ENCODE peak calls at places on chromosome 1, in five cellular contexts. Z is tibial artery, E is testis, X is heart left ventricle, A is left ventricle myocardium inferior. I is an unnamed sample. For H3K36me3, the result is how much of the 10 kb centered on the place peaks cover.

GRCh38 chr1:210332719-210333398 is 4.2 kb downstream of the HHAT start:
- DNase-seq in Z (no peak), E (no peak), X (no peak), A (no peak), I (no peak)

GRCh38 chr1:1250828-1251284 is 4.3 kb upstream of the C1QTNF12 start:
- DNase-seq in Z (no peak), E (no peak), X (no peak), A (no peak), I (no peak)

GRCh38 chr1:3652538-3653285 is 396 bp downstream of the TP73 start:
- DNase-seq in Z (no peak), E (no peak), X (no peak), A (no peak), I (peak)

GRCh38 chr1:163535807-163536206 is 214.1 kb downstream of the NUF2 start:
- DNase-seq in Z (no peak), E (no peak), X (no peak), A (no peak), I (no peak)

GRCh38 chr1:64733576-64734288 is 11.1 kb upstream of the RAVER2 start:
- DNase-seq in Z (no peak), E (no peak), X (no peak), A (no peak), I (no peak)

GRCh38 chr1:28518000-28518744 is 12.3 kb downstream of the RCC1 start:
- DNase-seq in Z (peak), E (peak), X (peak), A (peak), I (peak)

GRCh38 chr1:59328353-59328752 is 31.5 kb downstream of the FGGY start:
- DNase-seq in Z (no peak), E (no peak), X (no peak), A (no peak), I (no peak)

GRCh38 chr1:39666772-39667171 is 5.1 kb downstream of the NT5C1A start:
- DNase-seq in Z (no peak), E (no peak), X (no peak), A (no peak), I (no peak)

GRCh38 chr1:234605983-234606730 is 3.8 kb downstream of the IRF2BP2 start:
- DNase-seq in Z (no peak), E (no peak), X (peak), A (peak), I (no peak)

GRCh38 chr1:168223261-168223660 is 2.5 kb upstream of the SFT2D2 start:
- DNase-seq in Z (no peak), E (no peak), X (no peak), A (no peak), I (no peak)

DNA sequence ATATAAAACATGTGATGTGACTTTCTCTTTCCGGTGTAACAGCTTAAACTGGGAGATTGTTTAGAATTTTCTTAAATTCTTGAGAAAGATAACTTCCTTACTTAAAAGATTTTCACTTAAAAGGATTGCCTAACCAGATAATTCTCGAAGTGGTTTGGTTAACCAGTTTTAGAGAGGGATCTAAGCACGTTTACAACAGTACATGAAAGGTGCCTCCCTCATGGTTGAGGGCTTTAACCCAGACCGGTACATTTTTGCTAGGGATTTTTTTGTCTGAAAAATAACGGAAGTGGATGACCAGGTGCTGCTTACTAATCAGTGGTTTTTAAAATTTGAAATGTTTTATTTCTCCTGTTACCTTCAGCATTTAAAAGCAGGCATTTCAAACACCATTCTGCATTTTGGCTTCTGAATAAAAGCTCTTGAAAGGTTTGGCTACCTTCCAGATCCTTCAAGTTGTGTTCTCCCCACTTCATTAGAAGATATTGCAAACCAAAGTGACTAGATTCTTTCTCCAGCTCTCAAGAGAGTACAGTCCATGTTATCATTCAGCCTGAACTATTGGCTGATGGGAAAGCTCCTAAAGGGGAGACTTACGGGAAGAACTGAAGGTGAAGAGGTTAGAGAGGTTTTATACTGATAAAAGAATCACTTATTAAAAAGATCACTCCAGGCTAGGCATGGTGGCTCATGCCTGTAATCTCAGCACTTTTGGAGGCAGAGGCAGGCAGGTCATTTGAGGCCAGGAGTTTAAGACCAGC is 12.8 kb downstream of the S100PBP start:
- DNase-seq in Z (no peak), E (no peak), X (no peak), A (no peak), I (no peak)
- H3K36me3 ChIP-seq in Z (half or more), E (under half), X (under half), A (half or more), I (half or more)

DNA sequence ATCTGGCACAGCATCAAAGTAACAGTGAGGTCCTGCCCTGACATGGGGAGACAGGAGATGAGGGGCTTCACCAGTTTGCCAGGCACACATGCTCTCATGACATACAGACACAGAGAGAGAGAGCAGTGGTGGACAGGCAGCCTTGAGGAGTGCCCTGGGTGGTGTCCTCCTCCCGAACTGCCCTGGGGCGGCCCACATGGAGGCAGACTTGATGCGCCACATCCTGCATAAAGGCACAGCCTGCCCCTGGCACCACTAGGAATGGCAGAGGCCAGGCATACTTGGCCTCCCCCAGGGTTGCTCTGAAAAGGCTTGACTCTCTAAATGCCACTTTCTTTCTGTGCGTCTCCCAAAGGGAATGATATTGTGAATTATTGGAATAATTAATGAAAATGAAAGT is 67.5 kb downstream of the SPAG17 start:
- DNase-seq in Z (no peak), E (no peak), X (no peak), A (no peak), I (no peak)
- H3K27ac ChIP-seq in Z (no peak), E (no peak), X (no peak), A (no peak), I (no peak)

GRCh38 chr1:154454391-154455120 is 47.5 kb upstream of the TDRD10 start:
- DNase-seq in Z (no peak), E (no peak), X (no peak), A (no peak), I (no peak)

GRCh38 chr1:154456631-154457030 is 45.4 kb upstream of the TDRD10 start:
- DNase-seq in Z (peak), E (no peak), X (no peak), A (no peak), I (no peak)

GRCh38 chr1:154453577-154454352 is 48.3 kb upstream of the TDRD10 start:
- DNase-seq in Z (no peak), E (no peak), X (no peak), A (no peak), I (no peak)

GRCh38 chr1:154448271-154448905 is 43.2 kb downstream of the IL6R start:
- DNase-seq in Z (no peak), E (no peak), X (no peak), A (no peak), I (no peak)

DNA sequence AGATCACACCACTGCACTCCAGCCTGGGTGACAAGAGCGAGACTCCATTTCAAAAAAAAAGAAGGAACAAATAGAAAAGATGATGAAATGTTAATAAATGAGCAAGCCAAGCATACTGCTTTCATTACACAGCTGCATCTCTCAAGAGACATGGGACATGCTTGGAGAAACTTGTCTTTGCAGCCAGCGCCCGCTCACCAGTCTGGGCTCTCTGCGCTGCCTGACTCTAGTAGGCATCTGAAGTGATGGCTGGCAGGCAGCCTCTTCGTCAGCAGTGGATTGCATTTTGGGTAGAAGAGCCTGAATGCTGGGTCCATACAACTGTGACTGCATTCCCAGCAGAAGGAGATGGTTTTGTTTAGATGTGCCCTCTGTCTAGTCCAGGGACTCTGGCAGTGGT is 48.0 kb downstream of the IL6R start:
- DNase-seq in Z (no peak), E (no peak), X (no peak), A (no peak), I (no peak)
- H3K36me3 ChIP-seq in Z (half or more), E (under half), X (under half), A (half or more), I (half or more)

GRCh38 chr1:8053878-8054567 is 27.9 kb upstream of the ERRFI1 start:
- DNase-seq in Z (no peak), E (no peak), X (no peak), A (no peak), I (no peak)

GRCh38 chr1:8051650-8052049 is 25.5 kb upstream of the ERRFI1 start:
- DNase-seq in Z (no peak), E (no peak), X (no peak), A (no peak), I (no peak)

GRCh38 chr1:8061210-8061609 is 35.1 kb upstream of the ERRFI1 start:
- DNase-seq in Z (peak), E (no peak), X (no peak), A (no peak), I (no peak)

GRCh38 chr1:8059161-8059622 is 33.1 kb upstream of the ERRFI1 start:
- DNase-seq in Z (no peak), E (no peak), X (no peak), A (no peak), I (no peak)

GRCh38 chr1:8055973-8056372 is 29.9 kb upstream of the ERRFI1 start:
- DNase-seq in Z (no peak), E (no peak), X (no peak), A (no peak), I (no peak)
- H3K27ac ChIP-seq in Z (no peak), E (no peak), X (no peak), A (no peak), I (no peak)

GRCh38 chr1:23682946-23683345 is 8.7 kb upstream of the RPL11 start:
- DNase-seq in Z (no peak), E (no peak), X (no peak), A (no peak), I (no peak)
- H3K36me3 ChIP-seq in Z (under half), E (under half), X (under half), A (under half), I (under half)

I was measured in left lung.